ENCODE peak calls at places on chromosomes 2 and 18, in ten cellular contexts. N, T, V, H, L, I, R, O, Y and C are unnamed samples.

GRCh38 chr2:160635488-160635887 is 141.9 kb upstream of the RBMS1 start:
- DNase-seq in N (no peak), I (peak), T (no peak), H (no peak), V (no peak), Y (no peak), L (no peak), R (peak), O (no peak), C (no peak)

GRCh38 chr2:113133696-113134558 is 6.5 kb downstream of the IL1RN start:
- DNase-seq in R (no peak), L (no peak), V (no peak), T (no peak), O (no peak), Y (peak), H (no peak), I (no peak), N (no peak), C (peak)

GRCh38 chr2:10487144-10488104 is 39.3 kb upstream of the ODC1 start:
- DNase-seq in R (no peak), N (no peak), Y (no peak), I (no peak), T (no peak), L (no peak), O (no peak), H (no peak), V (no peak), C (peak)

GRCh38 chr2:142629193-142629592 is 248.3 kb upstream of the KYNU start:
- DNase-seq in L (no peak), T (no peak), N (no peak), H (no peak), O (no peak), R (no peak), Y (no peak), V (no peak), I (no peak), C (no peak)

GRCh38 chr2:100278986-100279385 is 43.3 kb downstream of the LONRF2 start:
- DNase-seq in O (no peak), T (no peak), H (no peak), N (no peak), R (no peak), V (no peak), I (no peak), L (no peak), Y (peak), C (no peak)

GRCh38 chr2:38568724-38569478 is 33.8 kb downstream of the HNRNPLL start:
- DNase-seq in R (no peak), O (no peak), N (no peak), T (no peak), Y (no peak), I (no peak), H (no peak), V (no peak), L (no peak), C (no peak)

GRCh38 chr2:192298664-192299063 is 103.9 kb upstream of the TMEFF2 start:
- DNase-seq in V (no peak), L (no peak), N (no peak), O (no peak), R (no peak), Y (no peak), H (no peak), T (peak), I (no peak), C (peak)

GRCh38 chr2:160432633-160433032 is 61.0 kb downstream of the RBMS1 start:
- DNase-seq in Y (no peak), H (no peak), V (no peak), N (no peak), O (no peak), R (no peak), T (peak), L (no peak), I (peak), C (peak)

GRCh38 chr2:166410828-166411472 is 35.2 kb upstream of the SCN9A start:
- DNase-seq in Y (no peak), V (no peak), N (no peak), I (peak), T (no peak), R (peak), H (peak), O (no peak), L (no peak), C (peak)

GRCh38 chr18:9941108-9941507 is 27.3 kb downstream of the VAPA start:
- DNase-seq in R (no peak), L (no peak), T (no peak), H (no peak), Y (no peak), N (no peak), V (no peak), I (no peak), O (no peak), C (no peak)

GRCh38 chr2:218501665-218502064 is 66.5 kb downstream of the USP37 start:
- DNase-seq in O (no peak), Y (no peak), R (peak), V (no peak), L (no peak), H (peak), N (no peak), T (no peak), I (peak), C (no peak)

GRCh38 chr2:143926731-143927130 is 593.2 kb downstream of the ZEB2 start:
- DNase-seq in O (no peak), T (no peak), V (no peak), R (no peak), Y (no peak), I (no peak), L (no peak), N (no peak), H (no peak), C (no peak)

GRCh38 chr2:186977433-186978045 is 128.6 kb upstream of the ZSWIM2 start:
- DNase-seq in V (no peak), N (no peak), T (no peak), H (no peak), R (no peak), O (no peak), I (no peak), L (no peak), Y (no peak), C (no peak)

GRCh38 chr18:22559414-22560282 is 141.9 kb upstream of the CTAGE1 start:
- DNase-seq in I (peak), V (peak), T (peak), L (no peak), Y (peak), R (peak), N (peak), H (no peak), O (peak), C (no peak)
- TF ChIP-seq CTCF in I (peak), V (peak), T (no peak), L (no peak), Y (no peak), R (peak), N (no peak), H (peak), O (no peak), C (no peak)

DNA sequence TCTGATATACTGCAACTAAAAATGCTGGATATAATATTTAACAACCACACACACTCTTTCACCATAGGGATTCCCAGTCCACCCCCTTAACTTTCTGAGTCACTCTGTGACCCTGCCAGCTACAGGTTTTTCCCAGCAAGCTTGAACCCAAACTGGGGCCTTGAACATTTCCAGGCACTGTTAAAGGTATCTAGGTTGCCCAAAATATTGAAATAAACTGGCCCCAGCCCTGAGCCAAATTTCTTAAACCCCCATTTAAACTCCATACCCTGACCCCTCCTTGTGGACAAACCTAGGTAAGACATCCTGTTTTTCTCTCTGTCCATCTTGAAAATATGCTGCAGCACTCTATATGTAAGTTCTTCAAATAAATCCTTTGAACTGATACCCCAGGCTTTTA is 19.7 kb upstream of the DCTN1 start:
- DNase-seq in I (no peak), L (no peak), H (no peak), Y (no peak), T (peak), R (peak), V (no peak), O (no peak), N (no peak), C (peak)
- TF ChIP-seq CTCF in I (peak), L (peak), H (peak), Y (peak), T (peak), R (peak), V (peak), O (peak), N (peak), C (peak)

DNA sequence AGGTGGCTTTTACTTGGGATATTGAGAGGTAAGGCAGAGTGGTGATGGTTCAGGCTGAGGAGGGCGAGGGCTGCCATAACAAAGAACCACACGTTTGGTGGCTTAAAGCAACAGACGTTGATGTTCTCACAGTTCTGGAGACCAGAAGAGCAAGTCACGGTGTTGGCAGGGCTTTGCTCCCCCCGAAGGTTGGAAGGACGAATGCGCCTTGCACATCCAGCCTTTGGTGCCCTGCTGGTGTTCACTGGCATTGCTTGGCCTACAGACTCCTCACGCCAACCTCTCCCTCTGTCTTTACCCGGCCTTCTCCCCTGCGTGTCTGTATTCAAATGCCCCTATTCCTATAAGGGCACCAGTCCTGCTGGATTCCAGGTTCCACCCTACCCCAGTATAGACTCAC is 125.4 kb downstream of the TPO start:
- DNase-seq in T (peak), R (peak), O (no peak), Y (peak), H (no peak), I (peak), V (no peak), L (no peak), N (no peak), C (peak)
- TF ChIP-seq CTCF in T (peak), R (peak), O (no peak), Y (no peak), H (peak), I (peak), V (no peak), L (no peak), N (no peak), C (peak)

GRCh38 chr2:60318544-60318943 is 234.9 kb downstream of the BCL11A start:
- DNase-seq in Y (no peak), V (no peak), O (no peak), L (no peak), N (no peak), R (no peak), T (peak), H (no peak), I (no peak), C (no peak)
- TF ChIP-seq CTCF in Y (no peak), V (no peak), O (peak), L (no peak), N (no peak), R (no peak), T (peak), H (no peak), I (no peak), C (no peak)

DNA sequence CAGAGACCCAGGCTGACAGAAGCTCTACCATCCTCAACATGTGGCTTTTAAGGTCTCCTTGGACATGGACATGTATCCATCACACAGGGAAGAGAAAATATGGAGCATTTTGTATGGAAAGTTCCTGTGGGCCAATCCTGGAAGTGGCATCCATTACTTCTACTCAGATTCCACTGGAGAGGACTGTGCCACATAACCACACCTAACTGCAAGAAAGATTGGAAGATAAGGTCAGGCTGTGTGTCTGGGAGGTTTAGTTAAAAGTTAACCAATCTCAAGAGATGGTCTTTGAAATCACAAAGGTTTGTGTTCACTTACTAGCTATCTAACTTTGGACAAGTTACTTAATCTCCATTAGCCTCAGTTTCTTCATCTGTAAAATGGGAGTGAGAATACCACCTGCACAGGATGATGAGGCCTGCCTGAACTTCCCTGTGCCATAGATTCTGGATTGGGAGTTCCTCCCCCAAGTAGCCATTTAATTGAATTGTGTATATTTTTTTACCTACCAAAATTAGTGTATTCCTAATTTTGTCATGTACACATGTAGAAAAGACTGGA is 3.9 kb upstream of the ABCB11 start:
- DNase-seq in T (no peak), H (no peak), O (no peak), N (no peak), Y (no peak), V (no peak), R (no peak), L (no peak), I (no peak), C (no peak)
- TF ChIP-seq CTCF in T (no peak), H (no peak), O (no peak), N (no peak), Y (no peak), V (no peak), R (no peak), L (no peak), I (no peak), C (no peak)

DNA sequence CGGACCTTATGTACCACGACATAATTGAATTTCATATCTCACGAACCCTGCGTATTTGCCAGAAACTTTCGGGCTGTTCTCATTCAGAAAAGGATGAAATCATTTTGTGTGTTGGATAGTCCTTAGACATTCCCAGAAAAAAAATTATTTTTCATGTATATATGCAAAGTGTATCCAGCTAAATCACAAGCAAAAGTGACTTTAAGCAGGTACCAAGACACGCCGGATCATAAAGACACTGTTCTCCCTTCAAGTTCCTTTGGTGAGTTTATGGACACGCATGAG is 35.1 kb upstream of the PNO1 start:
- DNase-seq in V (no peak), I (no peak), N (no peak), R (no peak), H (no peak), O (no peak), T (no peak), Y (no peak), L (no peak), C (no peak)
- TF ChIP-seq CTCF in V (no peak), I (no peak), N (no peak), R (no peak), H (no peak), O (peak), T (no peak), Y (peak), L (no peak), C (no peak)

DNA sequence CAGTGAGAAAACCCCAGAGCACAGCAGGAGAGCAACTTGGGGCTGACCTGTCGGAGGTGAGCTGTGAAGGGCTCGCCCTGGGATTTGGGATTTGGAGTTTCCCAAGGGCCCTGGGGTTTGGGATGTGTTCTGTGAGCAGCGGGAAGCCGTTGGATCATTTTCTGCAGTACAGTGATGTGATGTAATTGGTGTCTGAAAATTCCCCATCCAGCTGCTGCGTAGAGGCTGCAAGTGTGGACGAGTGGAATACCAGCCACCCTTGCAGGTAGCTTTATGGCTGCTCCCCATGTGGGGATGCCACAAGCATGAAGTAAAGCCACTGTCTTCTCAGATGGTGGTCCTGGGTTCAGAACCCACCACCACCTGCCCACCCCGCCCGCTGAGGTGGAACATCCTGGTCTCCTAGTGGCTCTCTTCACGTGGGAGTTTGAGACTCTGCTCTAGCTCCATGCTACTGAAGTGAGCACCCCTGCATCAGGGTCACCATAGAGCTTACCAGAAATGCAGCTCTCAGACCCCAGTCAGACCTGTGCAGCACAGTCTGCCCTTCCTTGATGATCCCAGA is 15.0 kb downstream of the IMPA2 start:
- DNase-seq in O (no peak), V (peak), Y (no peak), R (no peak), L (no peak), H (no peak), T (no peak), N (no peak), I (no peak), C (no peak)
- TF ChIP-seq CTCF in O (no peak), V (no peak), Y (no peak), R (no peak), L (no peak), H (no peak), T (no peak), N (no peak), I (no peak), C (no peak)

DNA sequence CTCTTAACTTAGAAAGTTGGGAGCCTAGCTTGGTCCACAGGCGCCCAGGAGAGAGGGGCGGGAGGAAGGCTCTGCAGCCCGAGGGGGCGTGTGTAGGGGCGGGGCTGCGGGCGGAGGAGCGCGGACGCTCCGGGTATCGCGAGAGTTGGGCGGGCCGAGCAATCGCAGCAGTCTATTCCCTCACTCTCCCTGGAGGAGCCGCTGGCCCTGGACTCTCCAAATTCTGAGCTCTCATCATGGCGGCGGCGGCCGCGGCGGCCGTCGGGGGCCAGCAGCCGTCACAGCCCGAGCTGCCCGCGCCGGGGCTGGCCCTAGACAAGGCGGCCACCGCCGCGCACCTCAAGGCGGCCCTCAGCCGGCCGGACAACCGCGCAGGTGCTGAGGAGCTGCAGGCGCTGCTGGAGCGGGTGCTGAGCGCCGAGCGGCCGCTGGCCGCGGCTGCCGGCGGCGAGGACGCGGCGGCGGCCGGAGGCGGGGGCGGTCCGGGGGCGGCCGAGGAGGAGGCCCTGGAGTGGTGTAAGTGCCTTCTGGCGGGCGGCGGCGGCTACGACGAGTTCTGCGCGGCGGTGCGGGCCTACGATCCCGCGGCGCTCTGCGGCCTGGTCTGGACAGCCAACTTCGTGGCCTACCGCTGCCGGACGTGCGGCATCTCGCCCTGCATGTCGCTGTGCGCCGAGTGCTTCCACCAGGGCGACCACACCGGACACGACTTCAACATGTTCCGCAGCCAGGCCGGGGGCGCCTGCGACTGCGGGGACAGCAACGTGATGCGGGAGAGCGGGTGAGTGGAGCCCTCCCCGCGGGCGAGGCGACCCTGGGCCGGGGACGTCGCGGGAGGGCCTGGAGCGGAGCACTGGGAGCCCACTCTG is at the start of gene UBR3:
- DNase-seq in O (peak), Y (peak), I (peak), N (peak), V (peak), T (peak), H (peak), L (peak), R (peak), C (peak)
- TF ChIP-seq CTCF in O (no peak), Y (no peak), I (peak), N (no peak), V (no peak), T (no peak), H (no peak), L (no peak), R (peak), C (no peak)

GRCh38 chr2:74982581-74982980 is 24.1 kb downstream of the POLE4 start:
- DNase-seq in I (no peak), O (no peak), H (no peak), V (no peak), N (peak), L (no peak), Y (no peak), R (peak), T (no peak), C (peak)
- TF ChIP-seq CTCF in I (peak), O (no peak), H (no peak), V (no peak), N (peak), L (peak), Y (no peak), R (peak), T (peak), C (peak)

GRCh38 chr2:12606472-12607000 is 110.2 kb upstream of the TRIB2 start:
- DNase-seq in I (peak), T (peak), L (no peak), O (no peak), N (no peak), V (no peak), Y (no peak), H (no peak), R (peak), C (no peak)
- TF ChIP-seq CTCF in I (peak), T (peak), L (no peak), O (no peak), N (no peak), V (no peak), Y (no peak), H (peak), R (peak), C (no peak)